ENCODE peak calls at places on chromosome 1, in five cellular contexts. J, G, K, Y and C are unnamed samples.

GRCh38 chr1:150127868-150128267 is 21.8 kb upstream of the PLEKHO1 start:
- DNase-seq in J (peak; percentile 23), G (no peak), K (no peak), Y (no peak), C (no peak)

GRCh38 chr1:245361951-245362350 is 207.2 kb downstream of the KIF26B start:
- DNase-seq in J (no peak), G (no peak), K (no peak), Y (no peak), C (no peak)

GRCh38 chr1:71738256-71738655 is 544.1 kb downstream of the NEGR1 start:
- DNase-seq in J (no peak), G (no peak), K (no peak), Y (no peak), C (no peak)

GRCh38 chr1:43844114-43844513 is 89.5 kb upstream of the ARTN start:
- DNase-seq in J (no peak), G (no peak), K (no peak), Y (no peak), C (no peak)

GRCh38 chr1:47390843-47391242 is 25.2 kb upstream of the FOXE3 start:
- DNase-seq in J (no peak), G (no peak), K (no peak), Y (no peak), C (no peak)

GRCh38 chr1:89843279-89844121 is 22.7 kb downstream of the LRRC8D start:
- DNase-seq in J (peak; percentile 72), G (peak; percentile 55), K (peak; percentile 81), Y (no peak), C (peak; percentile 74)

GRCh38 chr1:229972600-229973296 is 94.3 kb upstream of the GALNT2 start:
- DNase-seq in J (no peak), G (no peak), K (no peak), Y (no peak), C (no peak)

GRCh38 chr1:228101614-228101993 is 1.5 kb downstream of the C1orf35 start:
- DNase-seq in J (no peak), G (no peak), K (no peak), Y (no peak), C (no peak)

GRCh38 chr1:173477286-173478098 is at the start of gene PRDX6:
- DNase-seq in J (peak; percentile 83), G (peak; percentile 87), K (peak; percentile 56), Y (no peak), C (peak; percentile 58)

GRCh38 chr1:160046494-160047115 is 14.8 kb upstream of the PIGM start:
- DNase-seq in J (peak; percentile 17), G (peak; percentile 56), K (peak; percentile 73), Y (no peak), C (peak; percentile 85)

GRCh38 chr1:172724746-172725613 is 66.1 kb downstream of the FASLG start:
- DNase-seq in J (no peak), G (no peak), K (no peak), Y (no peak), C (no peak)

GRCh38 chr1:168977618-168978017 is 128.9 kb upstream of the ATP1B1 start:
- DNase-seq in J (no peak), G (no peak), K (no peak), Y (no peak), C (peak; percentile 49)

GRCh38 chr1:211493133-211493864 is 1.3 kb upstream of the RD3 start:
- DNase-seq in J (no peak), G (no peak), K (no peak), Y (no peak), C (no peak)

GRCh38 chr1:158146739-158147138 is 34.0 kb upstream of the CD1D start:
- DNase-seq in J (no peak), G (no peak), K (no peak), Y (no peak), C (no peak)

GRCh38 chr1:194117582-194117981 is 931.2 kb upstream of the B3GALT2 start:
- DNase-seq in J (no peak), G (no peak), K (no peak), Y (no peak), C (no peak)

GRCh38 chr1:171251741-171252300 is 3.5 kb downstream of the FMO1 start:
- DNase-seq in J (peak; percentile 25), G (peak; percentile 34), K (peak; percentile 79), Y (no peak), C (no peak)

GRCh38 chr1:109892476-109893368 is 17.9 kb upstream of the CSF1 start:
- DNase-seq in J (no peak), G (no peak), K (no peak), Y (no peak), C (no peak)

GRCh38 chr1:194658090-194658439 is 1471.7 kb upstream of the B3GALT2 start:
- DNase-seq in J (peak; percentile 87), G (no peak), K (peak; percentile 38), Y (no peak), C (no peak)

DNA sequence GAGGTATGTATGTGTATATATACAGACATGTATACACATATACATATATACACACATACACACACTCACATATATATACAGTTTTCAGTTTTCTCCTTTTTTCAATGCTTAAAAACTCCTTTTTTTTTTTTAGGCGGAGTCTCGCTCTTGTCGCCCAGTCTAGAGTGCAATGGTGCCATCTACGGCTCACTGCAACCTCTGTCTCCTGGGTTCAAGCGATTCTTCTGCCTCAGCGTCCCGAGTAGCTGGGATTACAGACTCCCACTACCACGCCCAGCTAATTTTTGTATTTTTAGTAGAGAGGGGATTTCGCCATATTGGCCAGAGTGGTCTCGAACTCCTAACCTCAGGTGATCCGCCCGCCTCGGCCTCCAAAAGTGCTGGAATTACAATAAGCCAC is 27.0 kb downstream of the STYXL2 start:
- DNase-seq in J (no peak), G (no peak), K (no peak), Y (no peak), C (no peak)
- TF ChIP-seq CTCF in J (no peak), G (no peak), K (no peak), Y (no peak), C (no peak)

GRCh38 chr1:40939320-40940059 is 40.0 kb upstream of the CTPS1 start:
- DNase-seq in J (peak; percentile 16), G (peak; percentile 32), K (no peak), Y (no peak), C (no peak)

GRCh38 chr1:40944841-40945430 is 34.6 kb upstream of the CTPS1 start:
- DNase-seq in J (peak; percentile 68), G (peak; percentile 39), K (no peak), Y (no peak), C (no peak)

GRCh38 chr1:40948741-40949528 is 30.6 kb upstream of the CTPS1 start:
- DNase-seq in J (peak; percentile 70), G (no peak), K (peak; percentile 34), Y (no peak), C (no peak)

GRCh38 chr1:40945491-40945973 is 34.0 kb upstream of the CTPS1 start:
- DNase-seq in J (no peak), G (no peak), K (no peak), Y (no peak), C (no peak)

DNA sequence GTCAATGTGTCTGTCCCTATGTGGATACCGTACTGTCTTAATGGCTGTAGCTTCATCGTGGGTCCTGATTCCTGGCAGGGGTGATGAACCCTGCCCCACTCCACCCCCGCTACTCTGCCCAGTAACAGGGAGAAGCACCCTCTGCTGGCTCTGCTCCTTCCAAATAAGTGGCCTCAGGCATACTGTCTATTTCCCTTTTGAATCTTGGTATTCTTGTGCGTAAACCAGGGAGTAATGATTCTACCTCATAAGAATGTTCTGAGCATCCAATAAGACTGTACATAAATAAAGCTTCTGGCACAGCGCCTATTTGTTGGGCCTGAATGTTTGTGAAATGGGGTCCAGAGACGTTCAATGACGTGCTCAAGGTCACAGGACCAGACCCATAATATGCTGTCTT is 35.2 kb upstream of the CTPS1 start:
- DNase-seq in J (peak; percentile 89), G (peak; percentile 44), K (no peak), Y (no peak), C (peak; percentile 5)
- H3K27ac ChIP-seq in J (no peak overlapping the region), G (peak overlapping the region; percentile 91), K (no peak overlapping the region), Y (peak overlapping the region; percentile 16), C (no peak overlapping the region)

DNA sequence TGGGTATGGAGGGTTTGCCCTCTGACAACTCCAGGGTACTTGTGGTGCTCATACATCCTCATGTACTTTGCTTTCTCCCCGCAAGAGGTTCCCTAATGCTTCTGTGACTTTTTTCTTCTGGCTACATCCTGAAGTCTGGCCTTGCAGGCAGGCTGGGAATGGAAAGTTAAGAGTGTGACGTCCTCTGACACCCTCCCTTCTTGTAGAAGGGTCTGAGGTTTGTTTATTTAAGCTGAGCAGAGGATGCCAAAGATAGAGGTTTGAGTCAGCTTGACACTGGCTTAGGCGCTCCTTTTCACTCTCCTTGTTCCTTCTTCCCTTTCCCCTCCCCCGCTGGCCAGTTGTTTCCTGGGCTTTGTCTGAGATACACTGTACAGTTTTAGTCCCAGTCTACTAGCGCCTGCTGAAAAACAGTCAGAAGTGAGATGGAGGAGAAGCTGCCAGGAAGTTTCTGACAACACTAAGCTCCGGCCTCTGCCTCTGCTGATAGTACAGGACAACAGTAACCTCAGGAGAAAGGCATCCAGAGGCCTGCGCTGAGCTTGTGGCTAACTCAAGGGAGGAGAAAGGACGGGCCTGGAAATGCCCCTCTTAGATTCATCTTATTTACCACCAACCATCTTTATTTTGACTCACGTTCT is at the start of gene MACF1:
- DNase-seq in J (peak; percentile 99), G (peak; percentile 78), K (peak; percentile 63), Y (no peak), C (peak; percentile 50)
- TF ChIP-seq CTCF in J (peak; percentile 59), G (no peak), K (peak; percentile 47), Y (peak; percentile 23), C (no peak)

GRCh38 chr1:219573158-219573557 is 39.7 kb downstream of the ZC3H11B start:
- DNase-seq in J (no peak), G (no peak), K (no peak), Y (no peak), C (no peak)
- H3K27ac ChIP-seq in J (no peak overlapping the region), G (no peak overlapping the region), K (no peak overlapping the region), Y (no peak overlapping the region), C (no peak overlapping the region)

DNA sequence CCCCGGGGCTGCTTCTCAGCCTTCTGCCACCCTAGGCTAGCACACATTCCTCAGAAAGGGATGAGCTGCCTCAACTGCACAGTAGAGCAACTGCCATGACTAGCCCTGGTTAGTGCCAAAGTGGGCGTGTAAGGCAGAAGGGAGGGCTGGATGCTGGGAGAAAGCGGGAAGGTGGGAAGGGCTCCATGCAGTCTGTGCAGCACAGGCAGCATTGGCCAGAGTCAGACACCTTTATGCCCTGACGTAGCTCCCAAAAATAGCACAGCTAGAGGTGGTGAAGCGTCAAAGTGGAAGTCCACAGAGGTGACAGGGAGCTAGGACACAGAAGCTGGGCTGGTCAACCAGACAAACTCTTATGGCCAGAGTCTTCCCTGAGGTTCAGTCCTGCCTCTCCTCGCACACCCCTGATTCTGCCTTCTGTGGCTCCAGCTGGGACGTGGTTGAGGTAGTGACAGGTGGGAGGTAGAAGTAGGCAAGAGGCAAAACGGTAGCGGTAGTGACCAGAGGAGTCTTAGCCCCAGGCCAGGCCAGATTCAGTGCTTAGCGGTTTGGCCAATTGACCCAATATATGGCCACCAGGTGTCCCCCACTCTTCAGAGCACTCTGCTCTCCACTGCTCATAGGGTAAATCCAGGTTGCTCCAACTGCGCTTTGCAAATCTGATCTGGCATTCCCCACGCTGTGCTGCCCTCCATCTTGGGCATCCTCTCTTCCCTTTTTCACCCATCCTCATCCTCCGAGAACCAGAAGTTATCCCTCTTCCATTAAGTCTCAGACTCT is 45.6 kb downstream of the DDX20 start:
- DNase-seq in J (no peak), G (no peak), K (no peak), Y (no peak), C (no peak)
- TF ChIP-seq CTCF in J (no peak), G (no peak), K (no peak), Y (no peak), C (no peak)